ENCODE peak calls at places on chromosomes 1 and 21, in six cellular contexts. M is hypothalamus, B is colonic mucosa, I is skeletal muscle cell, G is dermis microvascular lymphatic vessel endothelial cell, V is substantia nigra. O is an unnamed sample.

GRCh38 chr1:232915212-232915611 is 35.2 kb upstream of the NTPCR start:
- DNase-seq in M (no peak), B (no peak), I (no peak), G (no peak), V (no peak), O (no peak)

GRCh38 chr1:10990828-10991227 is 21.6 kb upstream of the TARDBP start:
- DNase-seq in M (no peak), B (no peak), I (no peak), G (no peak), V (no peak), O (no peak)

GRCh38 chr21:35940074-35940927 is 120.0 kb downstream of the SETD4 start:
- DNase-seq in M (no peak), B (peak; percentile 29), I (peak; percentile 54), G (peak; percentile 75), V (no peak), O (no peak)

GRCh38 chr1:54671985-54672608 is 30.5 kb downstream of the MROH7 start:
- DNase-seq in M (no peak), B (peak; percentile 75), I (peak; percentile 9), G (peak; percentile 18), V (no peak), O (no peak)

GRCh38 chr1:93178418-93178817 is 1.8 kb downstream of the TMED5 start:
- DNase-seq in M (no peak), B (no peak), I (no peak), G (peak; percentile 11), V (no peak), O (no peak)

GRCh38 chr1:167659440-167659839 is 29.4 kb downstream of the RCSD1 start:
- DNase-seq in M (no peak), B (no peak), I (no peak), G (no peak), V (no peak), O (no peak)

GRCh38 chr1:156399355-156400125 is 30.5 kb downstream of the RHBG start:
- DNase-seq in M (no peak), B (no peak), I (no peak), G (no peak), V (no peak), O (no peak)

GRCh38 chr1:80987106-80987505 is 813.6 kb upstream of the ADGRL2 start:
- DNase-seq in M (no peak), B (no peak), I (no peak), G (no peak), V (no peak), O (no peak)

GRCh38 chr1:246001142-246001812 is 505.8 kb downstream of the SMYD3 start:
- DNase-seq in M (no peak), B (no peak), I (no peak), G (no peak), V (no peak), O (no peak)

GRCh38 chr1:230130172-230130944 is 63.3 kb downstream of the GALNT2 start:
- DNase-seq in M (no peak), B (no peak), I (no peak), G (no peak), V (no peak), O (no peak)

GRCh38 chr1:164713446-164714204 is 154.6 kb downstream of the PBX1 start:
- DNase-seq in M (no peak), B (no peak), I (no peak), G (no peak), V (no peak), O (no peak)

GRCh38 chr21:35922618-35923017 is 137.7 kb downstream of the SETD4 start:
- DNase-seq in M (no peak), B (no peak), I (no peak), G (no peak), V (no peak), O (no peak)

GRCh38 chr1:64527191-64527590 is 57.3 kb downstream of the CACHD1 start:
- DNase-seq in M (no peak), B (no peak), I (no peak), G (no peak), V (no peak), O (no peak)

GRCh38 chr1:214549604-214550338 is 1.6 kb downstream of the PTPN14 start:
- DNase-seq in M (no peak), B (no peak), I (no peak), G (no peak), V (no peak), O (no peak)

GRCh38 chr1:21104683-21105082 is 72.0 kb downstream of the EIF4G3 start:
- DNase-seq in M (no peak), B (no peak), I (no peak), G (no peak), V (no peak), O (no peak)